ENCODE peak calls at places on chromosomes 3 and 15, in six cellular contexts. One of them, this sample, is unnamed. For H3K4me1, the result is how much of the 10 kb centered on the place peaks cover.

GRCh38 chr3:169744332-169745054 is 20.4 kb downstream of the TERC start:
- DNase-seq in heart left ventricle: no peak
- DNase-seq in breast epithelium: no peak
- DNase-seq in upper lobe of right lung: no peak
- DNase-seq in colonic mucosa: no peak
- DNase-seq in cardiac muscle cell: no peak
- DNase-seq in this sample: no peak

GRCh38 chr3:128971421-128971820 is 22.5 kb downstream of the CFAP92 start:
- DNase-seq in heart left ventricle: peak
- DNase-seq in breast epithelium: no peak
- DNase-seq in upper lobe of right lung: no peak
- DNase-seq in colonic mucosa: peak
- DNase-seq in cardiac muscle cell: peak
- DNase-seq in this sample: no peak

GRCh38 chr15:92801412-92801773 is 98.7 kb upstream of the CHD2 start:
- DNase-seq in heart left ventricle: no peak
- DNase-seq in breast epithelium: no peak
- DNase-seq in upper lobe of right lung: no peak
- DNase-seq in colonic mucosa: peak
- DNase-seq in cardiac muscle cell: no peak
- DNase-seq in this sample: no peak

GRCh38 chr15:57060799-57061198 is 142.4 kb downstream of the TCF12 start:
- DNase-seq in heart left ventricle: no peak
- DNase-seq in breast epithelium: no peak
- DNase-seq in upper lobe of right lung: no peak
- DNase-seq in colonic mucosa: no peak
- DNase-seq in cardiac muscle cell: no peak
- DNase-seq in this sample: no peak

GRCh38 chr3:124896824-124897526 is 9.8 kb upstream of the ITGB5 start:
- DNase-seq in heart left ventricle: no peak
- DNase-seq in breast epithelium: no peak
- DNase-seq in upper lobe of right lung: no peak
- DNase-seq in colonic mucosa: no peak
- DNase-seq in cardiac muscle cell: no peak
- DNase-seq in this sample: no peak

GRCh38 chr3:148962513-148962912 is 28.8 kb upstream of the GYG1 start:
- DNase-seq in heart left ventricle: no peak
- DNase-seq in breast epithelium: no peak
- DNase-seq in upper lobe of right lung: no peak
- DNase-seq in colonic mucosa: no peak
- DNase-seq in cardiac muscle cell: peak
- DNase-seq in this sample: peak

GRCh38 chr3:115713247-115713646 is 89.9 kb downstream of the GAP43 start:
- DNase-seq in heart left ventricle: no peak
- DNase-seq in breast epithelium: no peak
- DNase-seq in upper lobe of right lung: peak
- DNase-seq in colonic mucosa: no peak
- DNase-seq in cardiac muscle cell: no peak
- DNase-seq in this sample: no peak

GRCh38 chr3:120450261-120450913 is 405 bp downstream of the FSTL1 start:
- DNase-seq in heart left ventricle: peak
- DNase-seq in breast epithelium: no peak
- DNase-seq in upper lobe of right lung: peak
- DNase-seq in colonic mucosa: peak
- DNase-seq in cardiac muscle cell: peak
- DNase-seq in this sample: peak

GRCh38 chr15:90859234-90860131 is 8.9 kb upstream of the FURIN start:
- DNase-seq in heart left ventricle: no peak
- DNase-seq in breast epithelium: no peak
- DNase-seq in upper lobe of right lung: no peak
- DNase-seq in colonic mucosa: no peak
- DNase-seq in cardiac muscle cell: peak
- DNase-seq in this sample: no peak

GRCh38 chr15:65957451-65957850 is 88.2 kb downstream of the RAB11A start:
- DNase-seq in heart left ventricle: no peak
- DNase-seq in breast epithelium: no peak
- DNase-seq in upper lobe of right lung: no peak
- DNase-seq in colonic mucosa: no peak
- DNase-seq in cardiac muscle cell: no peak
- DNase-seq in this sample: no peak

GRCh38 chr15:66139816-66140215 is 113.7 kb downstream of the MEGF11 start:
- DNase-seq in heart left ventricle: no peak
- DNase-seq in breast epithelium: no peak
- DNase-seq in upper lobe of right lung: no peak
- DNase-seq in colonic mucosa: no peak
- DNase-seq in cardiac muscle cell: no peak
- DNase-seq in this sample: no peak

GRCh38 chr3:61571516-61572336 is 10.4 kb downstream of the PTPRG start:
- DNase-seq in heart left ventricle: no peak
- DNase-seq in breast epithelium: no peak
- DNase-seq in upper lobe of right lung: no peak
- DNase-seq in colonic mucosa: no peak
- DNase-seq in cardiac muscle cell: no peak
- DNase-seq in this sample: peak

GRCh38 chr3:69649713-69650419 is 89.4 kb upstream of the MITF start:
- DNase-seq in heart left ventricle: no peak
- DNase-seq in breast epithelium: no peak
- DNase-seq in upper lobe of right lung: no peak
- DNase-seq in colonic mucosa: no peak
- DNase-seq in cardiac muscle cell: no peak
- DNase-seq in this sample: no peak

GRCh38 chr15:70596354-70597055 is 166.9 kb downstream of the UACA start:
- DNase-seq in heart left ventricle: no peak
- DNase-seq in breast epithelium: no peak
- DNase-seq in upper lobe of right lung: no peak
- DNase-seq in colonic mucosa: no peak
- DNase-seq in cardiac muscle cell: no peak
- DNase-seq in this sample: no peak

GRCh38 chr3:66411436-66411835 is 89.4 kb downstream of the LRIG1 start:
- DNase-seq in heart left ventricle: no peak
- DNase-seq in breast epithelium: no peak
- DNase-seq in upper lobe of right lung: no peak
- DNase-seq in colonic mucosa: no peak
- DNase-seq in cardiac muscle cell: no peak
- DNase-seq in this sample: peak

GRCh38 chr15:38857814-38858213 is 293.2 kb upstream of the RASGRP1 start:
- DNase-seq in heart left ventricle: no peak
- DNase-seq in breast epithelium: no peak
- DNase-seq in upper lobe of right lung: no peak
- DNase-seq in colonic mucosa: no peak
- DNase-seq in cardiac muscle cell: no peak
- DNase-seq in this sample: no peak

GRCh38 chr15:42069496-42070275 is 24.7 kb downstream of the PLA2G4D start:
- DNase-seq in heart left ventricle: no peak
- DNase-seq in breast epithelium: no peak
- DNase-seq in upper lobe of right lung: no peak
- DNase-seq in colonic mucosa: no peak
- DNase-seq in cardiac muscle cell: no peak
- DNase-seq in this sample: no peak

GRCh38 chr3:122555275-122556071 is 8.6 kb downstream of the PARP9 start:
- DNase-seq in heart left ventricle: no peak
- DNase-seq in breast epithelium: no peak
- DNase-seq in upper lobe of right lung: no peak
- DNase-seq in colonic mucosa: no peak
- DNase-seq in cardiac muscle cell: no peak
- DNase-seq in this sample: no peak

GRCh38 chr3:72591522-72592421 is 256.5 kb downstream of the SHQ1 start:
- DNase-seq in heart left ventricle: peak
- DNase-seq in breast epithelium: peak
- DNase-seq in upper lobe of right lung: no peak
- DNase-seq in colonic mucosa: peak
- DNase-seq in cardiac muscle cell: peak
- DNase-seq in this sample: no peak

GRCh38 chr3:25428003-25428861 is at the start of gene RARB:
- DNase-seq in heart left ventricle: peak
- DNase-seq in breast epithelium: peak
- DNase-seq in upper lobe of right lung: peak
- DNase-seq in colonic mucosa: peak
- DNase-seq in cardiac muscle cell: peak
- DNase-seq in this sample: peak

GRCh38 chr3:9302425-9303181 is 53.2 kb upstream of the SRGAP3 start:
- DNase-seq in heart left ventricle: peak
- DNase-seq in breast epithelium: peak
- DNase-seq in upper lobe of right lung: peak
- DNase-seq in colonic mucosa: peak
- DNase-seq in cardiac muscle cell: peak
- DNase-seq in this sample: peak

GRCh38 chr3:161273589-161274218 is 52.6 kb downstream of the NMD3 start:
- DNase-seq in heart left ventricle: no peak
- DNase-seq in breast epithelium: no peak
- DNase-seq in upper lobe of right lung: no peak
- DNase-seq in colonic mucosa: peak
- DNase-seq in cardiac muscle cell: peak
- DNase-seq in this sample: no peak

GRCh38 chr15:22839046-22839705 is 710 bp downstream of the NIPA2 start:
- DNase-seq in heart left ventricle: no peak
- DNase-seq in breast epithelium: no peak
- DNase-seq in upper lobe of right lung: no peak
- DNase-seq in colonic mucosa: no peak
- DNase-seq in cardiac muscle cell: no peak
- DNase-seq in this sample: no peak

GRCh38 chr3:134618986-134619615 is 31.7 kb downstream of the KY start:
- DNase-seq in heart left ventricle: no peak
- DNase-seq in breast epithelium: no peak
- DNase-seq in upper lobe of right lung: no peak
- DNase-seq in colonic mucosa: no peak
- DNase-seq in cardiac muscle cell: no peak
- DNase-seq in this sample: no peak

GRCh38 chr3:185750015-185750414 is 74.8 kb downstream of the IGF2BP2 start:
- DNase-seq in heart left ventricle: no peak
- DNase-seq in breast epithelium: no peak
- DNase-seq in upper lobe of right lung: no peak
- DNase-seq in colonic mucosa: no peak
- DNase-seq in cardiac muscle cell: no peak
- DNase-seq in this sample: no peak

GRCh38 chr3:123126653-123127052 is 59.8 kb downstream of the PDIA5 start:
- DNase-seq in heart left ventricle: no peak
- DNase-seq in breast epithelium: no peak
- DNase-seq in upper lobe of right lung: no peak
- DNase-seq in colonic mucosa: no peak
- DNase-seq in cardiac muscle cell: no peak
- DNase-seq in this sample: no peak

DNA sequence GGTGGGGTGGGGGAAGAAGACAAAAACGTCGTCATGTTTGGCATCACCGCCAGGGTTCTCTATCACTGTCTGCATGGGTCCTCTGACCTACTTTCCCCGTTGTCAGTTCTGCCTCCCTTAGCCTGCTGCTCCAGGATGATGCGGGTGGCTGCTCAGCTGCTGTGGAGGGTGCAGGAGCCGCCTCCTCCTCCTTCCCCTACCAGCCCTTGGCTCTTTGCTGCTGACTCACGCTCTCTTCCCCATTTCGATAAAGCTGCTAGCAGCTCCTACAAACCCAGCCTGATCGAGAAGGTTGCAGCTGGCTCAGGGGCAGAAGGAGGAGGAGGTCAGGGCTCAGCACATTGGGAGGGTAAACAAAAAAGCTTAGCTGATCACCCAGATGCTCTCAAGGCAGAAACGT is 49.5 kb upstream of the SEC13 start:
- DNase-seq in heart left ventricle: no peak
- DNase-seq in breast epithelium: no peak
- DNase-seq in upper lobe of right lung: no peak
- DNase-seq in colonic mucosa: no peak
- DNase-seq in cardiac muscle cell: no peak
- DNase-seq in this sample: no peak
- TF ChIP-seq CTCF in heart left ventricle: no peak
- TF ChIP-seq CTCF in breast epithelium: no peak
- TF ChIP-seq CTCF in upper lobe of right lung: no peak
- TF ChIP-seq CTCF in colonic mucosa: no peak
- TF ChIP-seq CTCF in cardiac muscle cell: no peak
- TF ChIP-seq CTCF in this sample: no peak

DNA sequence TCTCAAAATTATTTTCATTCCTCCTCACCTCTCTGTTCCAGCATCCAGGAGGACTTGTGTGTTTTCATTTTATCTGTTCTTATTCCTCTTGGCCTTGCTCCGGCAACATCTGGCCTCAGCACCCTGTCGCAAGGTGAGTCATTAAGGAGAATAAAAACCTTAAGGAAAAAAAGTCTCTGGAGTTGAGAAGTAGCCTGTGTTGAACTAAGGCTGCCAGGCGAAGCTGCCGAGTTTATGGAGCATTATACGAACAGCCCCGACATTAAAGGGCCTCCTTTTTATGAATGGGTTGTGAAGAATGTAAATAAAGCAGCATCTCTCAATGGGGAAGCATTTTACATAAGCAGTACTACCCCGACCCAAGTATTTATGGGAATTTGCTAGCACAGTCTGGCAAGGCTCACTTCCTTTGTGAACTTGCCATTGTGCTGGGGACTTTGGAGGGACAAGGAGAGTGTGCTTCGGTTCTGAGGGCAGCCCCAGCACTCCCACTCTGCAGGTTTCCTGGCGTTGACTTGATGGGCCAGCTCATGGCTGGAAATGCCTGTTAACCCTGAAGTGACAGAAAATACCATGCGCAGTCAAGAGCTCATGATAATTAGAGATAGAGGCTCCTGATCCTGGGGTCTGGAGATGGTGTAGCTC is 4.8 kb downstream of the BAHD1 start:
- DNase-seq in heart left ventricle: no peak
- DNase-seq in breast epithelium: peak
- DNase-seq in upper lobe of right lung: no peak
- DNase-seq in colonic mucosa: no peak
- DNase-seq in cardiac muscle cell: no peak
- DNase-seq in this sample: no peak
- H3K4me1 ChIP-seq in heart left ventricle: half or more
- H3K4me1 ChIP-seq in breast epithelium: under half
- H3K4me1 ChIP-seq in upper lobe of right lung: under half
- H3K4me1 ChIP-seq in colonic mucosa: under half
- H3K4me1 ChIP-seq in cardiac muscle cell: under half
- H3K4me1 ChIP-seq in this sample: under half

GRCh38 chr3:112471926-112472325 is 27.3 kb downstream of the BTLA start:
- DNase-seq in heart left ventricle: no peak
- DNase-seq in breast epithelium: no peak
- DNase-seq in upper lobe of right lung: no peak
- DNase-seq in colonic mucosa: no peak
- DNase-seq in cardiac muscle cell: no peak
- DNase-seq in this sample: no peak

GRCh38 chr3:112467584-112467983 is 31.7 kb downstream of the BTLA start:
- DNase-seq in heart left ventricle: no peak
- DNase-seq in breast epithelium: no peak
- DNase-seq in upper lobe of right lung: no peak
- DNase-seq in colonic mucosa: no peak
- DNase-seq in cardiac muscle cell: no peak
- DNase-seq in this sample: no peak

GRCh38 chr3:112466041-112466440 is 33.2 kb downstream of the BTLA start:
- DNase-seq in heart left ventricle: no peak
- DNase-seq in breast epithelium: no peak
- DNase-seq in upper lobe of right lung: no peak
- DNase-seq in colonic mucosa: no peak
- DNase-seq in cardiac muscle cell: no peak
- DNase-seq in this sample: no peak

GRCh38 chr3:112472676-112473075 is 26.6 kb downstream of the BTLA start:
- DNase-seq in heart left ventricle: no peak
- DNase-seq in breast epithelium: no peak
- DNase-seq in upper lobe of right lung: no peak
- DNase-seq in colonic mucosa: no peak
- DNase-seq in cardiac muscle cell: no peak
- DNase-seq in this sample: no peak

GRCh38 chr3:112470791-112471190 is 28.5 kb downstream of the BTLA start:
- DNase-seq in heart left ventricle: no peak
- DNase-seq in breast epithelium: no peak
- DNase-seq in upper lobe of right lung: no peak
- DNase-seq in colonic mucosa: no peak
- DNase-seq in cardiac muscle cell: no peak
- DNase-seq in this sample: no peak
- TF ChIP-seq CTCF in heart left ventricle: no peak
- TF ChIP-seq CTCF in breast epithelium: no peak
- TF ChIP-seq CTCF in upper lobe of right lung: no peak
- TF ChIP-seq CTCF in colonic mucosa: no peak
- TF ChIP-seq CTCF in cardiac muscle cell: no peak
- TF ChIP-seq CTCF in this sample: no peak

GRCh38 chr15:74402337-74402839 is 31.4 kb downstream of the SEMA7A start:
- DNase-seq in heart left ventricle: no peak
- DNase-seq in breast epithelium: no peak
- DNase-seq in upper lobe of right lung: no peak
- DNase-seq in colonic mucosa: no peak
- DNase-seq in cardiac muscle cell: no peak
- DNase-seq in this sample: no peak
- H3K4me1 ChIP-seq in heart left ventricle: under half
- H3K4me1 ChIP-seq in breast epithelium: under half
- H3K4me1 ChIP-seq in upper lobe of right lung: under half
- H3K4me1 ChIP-seq in colonic mucosa: under half
- H3K4me1 ChIP-seq in cardiac muscle cell: under half
- H3K4me1 ChIP-seq in this sample: under half